ENCODE peak calls at places on chromosomes 1 and 21, in eight cellular contexts. G, T, S, R, N, O, J and K are unnamed samples.

GRCh38 chr1:58528518-58528917 is 18.0 kb downstream of the OMA1 start:
- DNase-seq in G (no peak), T (no peak), S (no peak), R (no peak), N (peak), O (no peak), J (no peak), K (no peak)

GRCh38 chr1:47317841-47318240 is 3.9 kb upstream of the STIL start:
- DNase-seq in G (no peak), T (no peak), S (no peak), R (no peak), N (peak), O (no peak), J (no peak), K (no peak)

GRCh38 chr1:211356723-211357418 is 30.2 kb downstream of the TRAF5 start:
- DNase-seq in G (no peak), T (no peak), S (no peak), R (no peak), N (peak), O (no peak), J (no peak), K (no peak)

GRCh38 chr1:62377043-62377562 is 57.9 kb upstream of the KANK4 start:
- DNase-seq in G (no peak), T (no peak), S (no peak), R (no peak), N (no peak), O (no peak), J (no peak), K (no peak)

GRCh38 chr1:219993554-219994433 is 52.5 kb downstream of the EPRS1 start:
- DNase-seq in G (no peak), T (no peak), S (no peak), R (no peak), N (no peak), O (no peak), J (no peak), K (no peak)

GRCh38 chr1:14282583-14283186 is 315.8 kb upstream of the KAZN start:
- DNase-seq in G (no peak), T (no peak), S (peak), R (no peak), N (no peak), O (no peak), J (no peak), K (no peak)

GRCh38 chr1:165828581-165829329 is 1.3 kb downstream of the UCK2 start:
- DNase-seq in G (peak), T (peak), S (peak), R (peak), N (peak), O (peak), J (peak), K (peak)

GRCh38 chr1:53525595-53525994 is 66.4 kb downstream of the DMRTB1 start:
- DNase-seq in G (no peak), T (no peak), S (peak), R (no peak), N (no peak), O (no peak), J (no peak), K (no peak)

GRCh38 chr1:231613419-231614349 is 12.9 kb upstream of the DISC1 start:
- DNase-seq in G (no peak), T (peak), S (no peak), R (no peak), N (no peak), O (peak), J (no peak), K (no peak)

GRCh38 chr21:16117851-16118592 is 388.2 kb downstream of the USP25 start:
- DNase-seq in G (no peak), T (no peak), S (no peak), R (no peak), N (peak), O (no peak), J (peak), K (no peak)

GRCh38 chr1:222582099-222582774 is 7.5 kb downstream of the TAF1A start:
- DNase-seq in G (peak), T (no peak), S (no peak), R (no peak), N (peak), O (no peak), J (no peak), K (no peak)

GRCh38 chr21:33587792-33588484 is 546 bp downstream of the DONSON start:
- DNase-seq in G (no peak), T (peak), S (peak), R (peak), N (peak), O (peak), J (no peak), K (no peak)

GRCh38 chr1:212470059-212470458 is 37.3 kb downstream of the NENF start:
- DNase-seq in G (no peak), T (no peak), S (peak), R (peak), N (peak), O (no peak), J (peak), K (no peak)

GRCh38 chr1:30663596-30664091 is 59.7 kb downstream of the MATN1 start:
- DNase-seq in G (no peak), T (no peak), S (no peak), R (no peak), N (no peak), O (no peak), J (no peak), K (no peak)

GRCh38 chr1:218430802-218431201 is 85.7 kb downstream of the TGFB2 start:
- DNase-seq in G (no peak), T (no peak), S (no peak), R (no peak), N (no peak), O (no peak), J (no peak), K (no peak)

GRCh38 chr1:60170709-60171108 is 97.1 kb upstream of the C1orf87 start:
- DNase-seq in G (no peak), T (no peak), S (no peak), R (no peak), N (no peak), O (no peak), J (no peak), K (no peak)

GRCh38 chr1:202656057-202656456 is 54.2 kb downstream of the SYT2 start:
- DNase-seq in G (no peak), T (no peak), S (peak), R (no peak), N (no peak), O (peak), J (no peak), K (no peak)

GRCh38 chr1:220884981-220885918 is 6.0 kb downstream of the HLX start:
- DNase-seq in G (no peak), T (no peak), S (no peak), R (no peak), N (no peak), O (no peak), J (no peak), K (no peak)

GRCh38 chr1:226948051-226948450 is 8.0 kb downstream of the COQ8A start:
- DNase-seq in G (no peak), T (no peak), S (no peak), R (no peak), N (no peak), O (no peak), J (no peak), K (no peak)

GRCh38 chr1:212366901-212367300 is 47.8 kb downstream of the PACC1 start:
- DNase-seq in G (no peak), T (no peak), S (no peak), R (no peak), N (no peak), O (no peak), J (no peak), K (no peak)

GRCh38 chr1:98046031-98046641 is 125.3 kb upstream of the DPYD start:
- DNase-seq in G (peak), T (no peak), S (no peak), R (peak), N (peak), O (peak), J (no peak), K (peak)

GRCh38 chr1:221069956-221070355 is 190.7 kb downstream of the HLX start:
- DNase-seq in G (no peak), T (peak), S (no peak), R (no peak), N (no peak), O (no peak), J (no peak), K (no peak)

GRCh38 chr1:151807131-151807530 is 1.9 kb upstream of the LINGO4 start:
- DNase-seq in G (no peak), T (no peak), S (no peak), R (no peak), N (no peak), O (no peak), J (no peak), K (no peak)

GRCh38 chr1:116416854-116417513 is 43.9 kb downstream of the ATP1A1 start:
- DNase-seq in G (no peak), T (no peak), S (no peak), R (no peak), N (no peak), O (no peak), J (no peak), K (no peak)

GRCh38 chr1:245290836-245291235 is 136.1 kb downstream of the KIF26B start:
- DNase-seq in G (no peak), T (no peak), S (peak), R (no peak), N (no peak), O (no peak), J (no peak), K (no peak)

GRCh38 chr1:53278294-53278693 is 40.0 kb upstream of the MAGOH start:
- DNase-seq in G (peak), T (no peak), S (peak), R (peak), N (peak), O (peak), J (no peak), K (no peak)

GRCh38 chr1:211036701-211037494 is 97.0 kb downstream of the KCNH1 start:
- DNase-seq in G (no peak), T (no peak), S (no peak), R (no peak), N (peak), O (no peak), J (peak), K (no peak)

GRCh38 chr1:39431927-39432326 is 59.5 kb upstream of the BMP8A start:
- DNase-seq in G (no peak), T (no peak), S (no peak), R (no peak), N (no peak), O (no peak), J (no peak), K (no peak)